ENCODE peak calls at places on chromosomes 6 and 20, in four cellular contexts. B is fibroblast of pulmonary artery, X is T-helper 2 cell, G is EH. Q is an unnamed sample.

GRCh38 chr6:134063121-134063965 is 10.9 kb upstream of the SLC2A12 start:
- DNase-seq in X (no peak), B (no peak), G (no peak), Q (no peak)

GRCh38 chr6:14037402-14038277 is 79.9 kb upstream of the CD83 start:
- DNase-seq in X (no peak), B (peak), G (peak), Q (no peak)

GRCh38 chr6:122717350-122717749 is 62.2 kb upstream of the FABP7 start:
- DNase-seq in X (no peak), G (peak), B (peak), Q (no peak)

GRCh38 chr6:31903957-31904356 is 2.1 kb upstream of the ZBTB12 start:
- DNase-seq in G (no peak), B (peak), X (no peak), Q (no peak)

GRCh38 chr6:122130026-122130348 is 269.5 kb upstream of the HSF2 start:
- DNase-seq in B (no peak), X (no peak), G (no peak), Q (no peak)

GRCh38 chr6:46821348-46821992 is 28.3 kb downstream of the MEP1A start:
- DNase-seq in X (no peak), G (no peak), B (no peak), Q (no peak)

GRCh38 chr6:126308367-126308766 is 31.5 kb upstream of the CENPW start:
- DNase-seq in X (no peak), B (no peak), G (no peak), Q (no peak)

GRCh38 chr20:48360338-48360698 is 467.5 kb downstream of the PREX1 start:
- DNase-seq in G (no peak), B (no peak), X (no peak), Q (no peak)